ENCODE peak calls at places on chromosome 2, in eight cellular contexts. A is lung, F is substantia nigra, I is Ammon's horn, V is H7, D is GM06990, E is NCI-H82, T is SK-N-MC. R is an unnamed sample.
A peak's percentile ranks its signal among the peaks of the same experiment; 100 is the strongest.

GRCh38 chr2:101341421-101341820 is 32.9 kb upstream of the RNF149 start:
- DNase-seq in A (no peak), F (no peak), T (no peak), V (peak; percentile 77), D (no peak), I (no peak), E (peak; percentile 56), R (no peak)

GRCh38 chr2:134231965-134232340 is 21.9 kb upstream of the MGAT5 start:
- DNase-seq in E (no peak), T (no peak), F (no peak), I (no peak), V (no peak), D (no peak), A (no peak), R (no peak)

GRCh38 chr2:230713331-230714121 is 884 bp downstream of the CAB39 start:
- DNase-seq in E (peak; percentile 69), F (no peak), A (peak; percentile 44), I (peak; percentile 12), D (peak; percentile 53), T (no peak), V (peak; percentile 68), R (peak; percentile 12)

GRCh38 chr2:169363570-169364150 is 1.3 kb upstream of the LRP2 start:
- DNase-seq in T (no peak), F (peak; percentile 26), V (peak; percentile 73), D (peak; percentile 22), A (peak; percentile 58), E (peak; percentile 30), I (peak; percentile 45), R (peak; percentile 71)

GRCh38 chr2:45468279-45468678 is 142.8 kb downstream of the SRBD1 start:
- DNase-seq in T (no peak), A (no peak), I (no peak), D (no peak), F (no peak), V (no peak), E (no peak), R (no peak)

GRCh38 chr2:64785245-64785644 is 131.5 kb upstream of the SERTAD2 start:
- DNase-seq in T (no peak), I (no peak), A (no peak), E (no peak), F (no peak), D (no peak), V (no peak), R (no peak)

GRCh38 chr2:175175896-175176295 is 5.6 kb downstream of the ATP5MC3 start:
- DNase-seq in V (no peak), E (no peak), D (no peak), A (no peak), I (no peak), T (no peak), F (no peak), R (no peak)

GRCh38 chr2:239249781-239250180 is 151.0 kb downstream of the HDAC4 start:
- DNase-seq in I (no peak), V (no peak), A (no peak), T (no peak), E (peak; percentile 3), F (peak; percentile 45), D (no peak), R (no peak)

GRCh38 chr2:232026941-232027340 is 65.4 kb downstream of the DIS3L2 start:
- DNase-seq in V (no peak), T (no peak), D (peak; percentile 52), I (no peak), A (no peak), E (no peak), F (no peak), R (no peak)